ENCODE peak calls at places on chromosome 1, in six cellular contexts. One of them, this sample, is unnamed.

GRCh38 chr1:52352690-52353089 is 13.3 kb downstream of the CC2D1B start:
- DNase-seq in stimulated activated CD8-positive, alpha-beta memory T cell treated with anti-CD3 and anti-CD28 coated beads, Interleukin-15, amount 100 ng/mL, for 4 hours: no peak
- DNase-seq in thoracic aorta: no peak
- DNase-seq in activated CD8-positive, alpha-beta memory T cell treated with anti-CD3 and anti-CD28 coated beads for 1 hour: no peak
- DNase-seq in NCI-H2171 treated with DMSO at 0.1 percent for 48 hours: no peak
- DNase-seq in amniotic stem cell: no peak
- DNase-seq in this sample: no peak

GRCh38 chr1:11979453-11979817 is 809 bp upstream of the MFN2 start:
- DNase-seq in NCI-H2171 treated with DMSO at 0.1 percent for 48 hours: no peak
- DNase-seq in activated CD8-positive, alpha-beta memory T cell treated with anti-CD3 and anti-CD28 coated beads for 1 hour: no peak
- DNase-seq in thoracic aorta: peak
- DNase-seq in stimulated activated CD8-positive, alpha-beta memory T cell treated with anti-CD3 and anti-CD28 coated beads, Interleukin-15, amount 100 ng/mL, for 4 hours: no peak
- DNase-seq in amniotic stem cell: no peak
- DNase-seq in this sample: no peak

GRCh38 chr1:173506437-173506836 is 29.3 kb downstream of the PRDX6 start:
- DNase-seq in stimulated activated CD8-positive, alpha-beta memory T cell treated with anti-CD3 and anti-CD28 coated beads, Interleukin-15, amount 100 ng/mL, for 4 hours: no peak
- DNase-seq in NCI-H2171 treated with DMSO at 0.1 percent for 48 hours: no peak
- DNase-seq in thoracic aorta: no peak
- DNase-seq in amniotic stem cell: no peak
- DNase-seq in activated CD8-positive, alpha-beta memory T cell treated with anti-CD3 and anti-CD28 coated beads for 1 hour: no peak
- DNase-seq in this sample: no peak

GRCh38 chr1:203219171-203219570 is 10.3 kb downstream of the CHIT1 start:
- DNase-seq in activated CD8-positive, alpha-beta memory T cell treated with anti-CD3 and anti-CD28 coated beads for 1 hour: no peak
- DNase-seq in stimulated activated CD8-positive, alpha-beta memory T cell treated with anti-CD3 and anti-CD28 coated beads, Interleukin-15, amount 100 ng/mL, for 4 hours: no peak
- DNase-seq in thoracic aorta: no peak
- DNase-seq in NCI-H2171 treated with DMSO at 0.1 percent for 48 hours: no peak
- DNase-seq in amniotic stem cell: no peak
- DNase-seq in this sample: no peak

GRCh38 chr1:30822006-30822405 is 64.4 kb upstream of the LAPTM5 start:
- DNase-seq in activated CD8-positive, alpha-beta memory T cell treated with anti-CD3 and anti-CD28 coated beads for 1 hour: no peak
- DNase-seq in amniotic stem cell: no peak
- DNase-seq in stimulated activated CD8-positive, alpha-beta memory T cell treated with anti-CD3 and anti-CD28 coated beads, Interleukin-15, amount 100 ng/mL, for 4 hours: no peak
- DNase-seq in NCI-H2171 treated with DMSO at 0.1 percent for 48 hours: no peak
- DNase-seq in thoracic aorta: no peak
- DNase-seq in this sample: no peak

GRCh38 chr1:221687731-221688487 is 54.0 kb downstream of the DUSP10 start:
- DNase-seq in amniotic stem cell: no peak
- DNase-seq in stimulated activated CD8-positive, alpha-beta memory T cell treated with anti-CD3 and anti-CD28 coated beads, Interleukin-15, amount 100 ng/mL, for 4 hours: no peak
- DNase-seq in activated CD8-positive, alpha-beta memory T cell treated with anti-CD3 and anti-CD28 coated beads for 1 hour: no peak
- DNase-seq in NCI-H2171 treated with DMSO at 0.1 percent for 48 hours: no peak
- DNase-seq in thoracic aorta: no peak
- DNase-seq in this sample: no peak

GRCh38 chr1:176515310-176515709 is 52.3 kb downstream of the PAPPA2 start:
- DNase-seq in activated CD8-positive, alpha-beta memory T cell treated with anti-CD3 and anti-CD28 coated beads for 1 hour: no peak
- DNase-seq in amniotic stem cell: no peak
- DNase-seq in stimulated activated CD8-positive, alpha-beta memory T cell treated with anti-CD3 and anti-CD28 coated beads, Interleukin-15, amount 100 ng/mL, for 4 hours: no peak
- DNase-seq in NCI-H2171 treated with DMSO at 0.1 percent for 48 hours: peak
- DNase-seq in thoracic aorta: no peak
- DNase-seq in this sample: peak

GRCh38 chr1:181119076-181119989 is 30.8 kb downstream of the IER5 start:
- DNase-seq in thoracic aorta: no peak
- DNase-seq in activated CD8-positive, alpha-beta memory T cell treated with anti-CD3 and anti-CD28 coated beads for 1 hour: no peak
- DNase-seq in NCI-H2171 treated with DMSO at 0.1 percent for 48 hours: no peak
- DNase-seq in stimulated activated CD8-positive, alpha-beta memory T cell treated with anti-CD3 and anti-CD28 coated beads, Interleukin-15, amount 100 ng/mL, for 4 hours: no peak
- DNase-seq in amniotic stem cell: no peak
- DNase-seq in this sample: no peak

GRCh38 chr1:171718216-171718615 is 23.6 kb downstream of the VAMP4 start:
- DNase-seq in thoracic aorta: no peak
- DNase-seq in NCI-H2171 treated with DMSO at 0.1 percent for 48 hours: no peak
- DNase-seq in amniotic stem cell: no peak
- DNase-seq in activated CD8-positive, alpha-beta memory T cell treated with anti-CD3 and anti-CD28 coated beads for 1 hour: no peak
- DNase-seq in stimulated activated CD8-positive, alpha-beta memory T cell treated with anti-CD3 and anti-CD28 coated beads, Interleukin-15, amount 100 ng/mL, for 4 hours: no peak
- DNase-seq in this sample: no peak

GRCh38 chr1:201064806-201065205 is 41.3 kb upstream of the KIF21B start:
- DNase-seq in stimulated activated CD8-positive, alpha-beta memory T cell treated with anti-CD3 and anti-CD28 coated beads, Interleukin-15, amount 100 ng/mL, for 4 hours: no peak
- DNase-seq in amniotic stem cell: no peak
- DNase-seq in thoracic aorta: no peak
- DNase-seq in activated CD8-positive, alpha-beta memory T cell treated with anti-CD3 and anti-CD28 coated beads for 1 hour: no peak
- DNase-seq in NCI-H2171 treated with DMSO at 0.1 percent for 48 hours: no peak
- DNase-seq in this sample: no peak

GRCh38 chr1:109886827-109887226 is 23.8 kb upstream of the CSF1 start:
- DNase-seq in amniotic stem cell: no peak
- DNase-seq in NCI-H2171 treated with DMSO at 0.1 percent for 48 hours: no peak
- DNase-seq in stimulated activated CD8-positive, alpha-beta memory T cell treated with anti-CD3 and anti-CD28 coated beads, Interleukin-15, amount 100 ng/mL, for 4 hours: no peak
- DNase-seq in activated CD8-positive, alpha-beta memory T cell treated with anti-CD3 and anti-CD28 coated beads for 1 hour: no peak
- DNase-seq in thoracic aorta: no peak
- DNase-seq in this sample: no peak

GRCh38 chr1:59427155-59427554 is 130.3 kb downstream of the FGGY start:
- DNase-seq in amniotic stem cell: no peak
- DNase-seq in NCI-H2171 treated with DMSO at 0.1 percent for 48 hours: peak
- DNase-seq in stimulated activated CD8-positive, alpha-beta memory T cell treated with anti-CD3 and anti-CD28 coated beads, Interleukin-15, amount 100 ng/mL, for 4 hours: no peak
- DNase-seq in thoracic aorta: no peak
- DNase-seq in activated CD8-positive, alpha-beta memory T cell treated with anti-CD3 and anti-CD28 coated beads for 1 hour: no peak
- DNase-seq in this sample: peak

GRCh38 chr1:63888984-63889383 is 115.2 kb downstream of the ROR1 start:
- DNase-seq in activated CD8-positive, alpha-beta memory T cell treated with anti-CD3 and anti-CD28 coated beads for 1 hour: no peak
- DNase-seq in stimulated activated CD8-positive, alpha-beta memory T cell treated with anti-CD3 and anti-CD28 coated beads, Interleukin-15, amount 100 ng/mL, for 4 hours: no peak
- DNase-seq in thoracic aorta: no peak
- DNase-seq in amniotic stem cell: no peak
- DNase-seq in NCI-H2171 treated with DMSO at 0.1 percent for 48 hours: no peak
- DNase-seq in this sample: no peak